ENCODE peak calls at places on chromosomes 13 and 19, in four cellular contexts. Z, N, H and Y are unnamed samples.

GRCh38 chr19:56132316-56132822 is 8.7 kb upstream of the ZNF444 start:
- DNase-seq in Z (peak; percentile 72), N (no peak), H (peak; percentile 41), Y (no peak)

GRCh38 chr19:18156841-18157464 is 4.0 kb downstream of the PIK3R2 start:
- DNase-seq in H (peak; percentile 86), N (no peak), Z (peak; percentile 62), Y (no peak)

GRCh38 chr19:18510216-18510615 is 11.7 kb downstream of the ELL start:
- DNase-seq in Z (no peak), N (no peak), H (no peak), Y (no peak)

GRCh38 chr13:36998624-36999041 is 507 bp downstream of the ALG5 start:
- DNase-seq in H (peak; percentile 32), N (peak; percentile 24), Z (peak; percentile 32), Y (peak; percentile 54)

GRCh38 chr13:93824286-93824685 is 597.7 kb downstream of the GPC6 start:
- DNase-seq in H (no peak), Z (no peak), N (no peak), Y (no peak)

GRCh38 chr19:49125025-49125731 is 5.8 kb downstream of the PPFIA3 start:
- DNase-seq in Z (no peak), H (no peak), N (peak; percentile 77), Y (peak; percentile 66)

GRCh38 chr13:46168341-46168740 is 13.6 kb downstream of the LCP1 start:
- DNase-seq in N (no peak), Z (no peak), H (peak; percentile 67), Y (no peak)

GRCh38 chr19:52648336-52648990 is 10.3 kb upstream of the ZNF83 start:
- DNase-seq in Z (no peak), H (no peak), N (no peak), Y (no peak)

GRCh38 chr19:35533822-35534521 is 716 bp downstream of the GAPDHS start:
- DNase-seq in N (peak; percentile 65), Z (peak; percentile 29), H (no peak), Y (no peak)

GRCh38 chr19:32650671-32651070 is 24.3 kb downstream of the ANKRD27 start:
- DNase-seq in H (no peak), Z (no peak), N (no peak), Y (no peak)

GRCh38 chr19:28502879-28503734 is 709.8 kb downstream of the UQCRFS1 start:
- DNase-seq in H (no peak), Z (no peak), N (no peak), Y (no peak)

GRCh38 chr13:57557979-57558529 is 73.5 kb upstream of the PCDH17 start:
- DNase-seq in N (no peak), Z (peak; percentile 33), H (no peak), Y (no peak)

GRCh38 chr19:15779756-15780476 is 7.5 kb upstream of the OR10H5 start:
- DNase-seq in N (no peak), Z (no peak), H (peak; percentile 83), Y (no peak)

GRCh38 chr19:54369082-54369691 is 4.5 kb upstream of the LAIR1 start:
- DNase-seq in N (no peak), Z (no peak), H (no peak), Y (no peak)

GRCh38 chr13:42078113-42078769 is 29.8 kb downstream of the DGKH start:
- DNase-seq in H (no peak), Z (peak; percentile 59), N (no peak), Y (no peak)

GRCh38 chr13:90806905-90807304 is 540.6 kb upstream of the MIR17HG start:
- DNase-seq in Z (no peak), N (no peak), H (no peak), Y (no peak)

GRCh38 chr13:99721606-99722384 is 220.5 kb downstream of the TM9SF2 start:
- DNase-seq in H (no peak), Z (no peak), N (no peak), Y (no peak)

GRCh38 chr19:18656337-18657086 is 19.7 kb downstream of the KLHL26 start:
- DNase-seq in H (no peak), N (no peak), Z (no peak), Y (no peak)

GRCh38 chr13:31236211-31236786 is 36.5 kb downstream of the B3GLCT start:
- DNase-seq in H (no peak), N (no peak), Z (peak; percentile 40), Y (no peak)

GRCh38 chr13:27125357-27126282 is 46.0 kb downstream of the USP12 start:
- DNase-seq in Z (peak; percentile 76), H (no peak), N (peak; percentile 49), Y (no peak)

GRCh38 chr19:12791345-12792047 is at the start of gene JUNB:
- DNase-seq in H (peak; percentile 97), N (peak; percentile 81), Z (peak; percentile 95), Y (peak; percentile 93)
- TF ChIP-seq CTCF in H (no peak), N (no peak), Z (no peak), Y (no peak)

DNA sequence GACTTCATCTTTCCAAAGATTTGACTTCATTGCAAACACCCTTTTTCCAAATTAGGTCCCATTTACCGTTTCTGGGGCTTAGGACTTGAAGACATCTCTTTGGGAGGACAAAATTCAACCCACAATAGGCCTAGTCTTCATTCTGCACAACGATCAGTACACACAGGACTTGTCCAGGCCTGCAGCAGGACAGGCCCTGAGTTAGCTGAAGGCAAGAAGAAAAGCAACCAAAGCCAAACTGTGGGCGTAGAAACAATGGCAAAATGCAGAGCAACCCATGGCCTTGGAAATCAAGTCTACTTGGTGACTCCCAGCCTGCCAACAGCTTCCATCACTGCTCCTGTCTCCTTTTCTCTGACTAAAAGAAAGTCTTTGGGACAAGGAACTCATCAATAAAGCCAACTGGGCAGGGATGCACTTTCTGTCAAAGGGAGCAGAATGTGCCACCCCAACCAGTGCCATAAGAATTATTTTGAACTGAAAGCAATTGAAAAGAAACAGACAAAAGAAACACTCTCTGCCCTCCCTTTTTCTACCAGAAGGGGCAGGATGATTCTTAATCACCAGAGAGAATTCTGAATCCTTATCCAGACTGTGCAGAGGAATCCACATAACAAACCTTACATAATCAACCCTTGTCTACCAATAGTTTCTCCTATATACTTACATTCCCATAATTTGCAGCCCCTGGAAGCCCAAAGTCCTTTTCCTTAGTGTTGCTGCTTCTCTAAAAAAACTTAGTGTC is 520.9 kb upstream of the NBEA start:
- DNase-seq in N (no peak), H (no peak), Z (no peak), Y (no peak)
- TF ChIP-seq CTCF in N (no peak), H (no peak), Z (peak; percentile 38), Y (peak; percentile 36)

GRCh38 chr19:1512671-1513491 is at the start of gene ADAMTSL5:
- DNase-seq in H (peak; percentile 72), Z (peak; percentile 67), N (peak; percentile 45), Y (no peak)
- TF ChIP-seq CTCF in H (no peak), Z (no peak), N (no peak), Y (no peak)

GRCh38 chr19:29947871-29948270 is 5.8 kb downstream of the URI1 start:
- DNase-seq in N (no peak), H (no peak), Z (no peak), Y (no peak)

GRCh38 chr19:29945017-29945416 is 3.0 kb downstream of the URI1 start:
- DNase-seq in Z (no peak), H (no peak), N (no peak), Y (no peak)

GRCh38 chr19:29945433-29945832 is 3.4 kb downstream of the URI1 start:
- DNase-seq in N (no peak), H (no peak), Z (no peak), Y (no peak)

GRCh38 chr19:29944415-29945012 is 2.5 kb downstream of the URI1 start:
- DNase-seq in N (no peak), H (no peak), Z (no peak), Y (no peak)

GRCh38 chr19:29946645-29947044 is 4.6 kb downstream of the URI1 start:
- DNase-seq in Z (no peak), H (no peak), N (no peak), Y (no peak)
- TF ChIP-seq CTCF in Z (no peak), H (no peak), N (no peak), Y (no peak)

DNA sequence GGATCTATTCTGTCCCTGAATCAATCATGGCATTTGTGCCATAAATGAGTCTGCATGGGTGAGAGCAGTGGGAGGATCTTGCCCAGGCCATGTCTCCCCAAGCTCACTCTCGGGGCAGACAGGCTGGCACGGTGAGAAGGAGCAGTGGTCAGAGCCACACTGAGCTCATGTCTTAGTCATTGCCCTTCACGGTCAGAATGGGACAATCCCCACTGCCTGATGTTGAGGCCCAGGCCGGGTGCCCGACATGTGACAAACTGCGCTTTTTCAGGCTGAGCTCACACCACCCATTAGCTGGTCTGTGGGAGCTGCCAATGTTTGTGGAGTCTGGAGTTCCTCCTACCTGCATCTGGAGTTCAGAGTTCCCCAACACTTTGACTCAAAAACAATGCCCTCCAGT is 481.9 kb downstream of the COG6 start:
- DNase-seq in Z (no peak), N (no peak), H (no peak), Y (no peak)
- TF ChIP-seq CTCF in Z (no peak), N (no peak), H (no peak), Y (no peak)

DNA sequence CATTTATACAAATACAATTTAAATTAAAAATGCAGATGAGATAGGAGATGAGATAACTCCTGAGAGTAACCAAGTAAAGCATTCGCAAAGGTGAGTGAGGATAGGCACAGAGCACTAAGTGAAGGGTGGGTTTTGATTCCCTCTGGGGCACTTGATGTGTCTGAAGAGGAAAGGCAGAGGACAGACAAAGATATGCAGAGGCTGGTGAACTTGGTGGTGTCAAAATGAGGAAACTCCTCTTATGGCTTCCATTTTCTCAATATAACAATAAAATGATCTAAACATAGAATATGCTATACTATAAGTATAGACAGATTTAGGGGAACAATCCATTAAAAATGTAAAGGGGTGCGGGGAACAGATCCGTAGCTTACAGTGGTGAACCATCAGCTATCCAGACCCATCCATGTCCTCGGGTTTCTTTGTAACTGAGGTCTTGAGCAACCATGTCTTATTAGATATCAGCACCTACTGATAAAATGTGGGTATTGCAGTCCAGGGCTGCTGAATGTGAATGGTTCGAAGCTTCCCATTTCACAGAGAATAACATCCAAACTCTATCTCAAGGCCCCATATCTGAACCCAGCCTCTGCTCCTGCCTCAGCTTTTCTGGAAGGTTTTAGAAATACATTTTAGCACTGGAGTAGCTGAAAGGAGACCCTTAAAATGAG is 73.9 kb upstream of the SLC10A2 start:
- DNase-seq in Z (peak; percentile 37), N (peak; percentile 22), H (no peak), Y (no peak)
- TF ChIP-seq CTCF in Z (peak; percentile 20), N (peak; percentile 51), H (no peak), Y (peak; percentile 55)